ENCODE peak calls at places on chromosome 11, in six cellular contexts. E, D, L, K, N and V are unnamed samples.

GRCh38 chr11:26905368-26905767 is 88.5 kb upstream of the FIBIN start:
- DNase-seq in E (peak; percentile 12), D (peak; percentile 74), L (peak; percentile 2), K (no peak), N (no peak), V (peak; percentile 32)

GRCh38 chr11:116532066-116532465 is 240.7 kb downstream of the BUD13 start:
- DNase-seq in E (no peak), D (no peak), L (no peak), K (no peak), N (no peak), V (no peak)

GRCh38 chr11:128157423-128158298 is 429.7 kb downstream of the ETS1 start:
- DNase-seq in E (peak; percentile 84), D (peak; percentile 87), L (peak; percentile 56), K (peak; percentile 81), N (peak; percentile 93), V (peak; percentile 80)

GRCh38 chr11:132206993-132207392 is 836.6 kb downstream of the NTM start:
- DNase-seq in E (no peak), D (no peak), L (no peak), K (no peak), N (no peak), V (no peak)

GRCh38 chr11:56890584-56891305 is 98.0 kb upstream of the OR5AK2 start:
- DNase-seq in E (no peak), D (no peak), L (no peak), K (no peak), N (peak; percentile 22), V (no peak)

GRCh38 chr11:76369406-76369805 is 11.5 kb downstream of the THAP12 start:
- DNase-seq in E (peak; percentile 34), D (no peak), L (no peak), K (no peak), N (no peak), V (no peak)

GRCh38 chr11:76203131-76203925 is 3.0 kb downstream of the WNT11 start:
- DNase-seq in E (no peak), D (no peak), L (no peak), K (no peak), N (no peak), V (no peak)

GRCh38 chr11:19244621-19245020 is 3.9 kb upstream of the E2F8 start:
- DNase-seq in E (no peak), D (no peak), L (no peak), K (no peak), N (peak; percentile 54), V (no peak)

GRCh38 chr11:15073361-15074205 is at the start of gene CALCB:
- DNase-seq in E (peak; percentile 74), D (peak; percentile 55), L (peak; percentile 83), K (no peak), N (no peak), V (peak; percentile 75)

GRCh38 chr11:1410366-1411291 is 20.9 kb downstream of the BRSK2 start:
- DNase-seq in E (peak; percentile 44), D (no peak), L (peak; percentile 89), K (no peak), N (no peak), V (peak; percentile 73)

GRCh38 chr11:43789700-43790443 is 90.8 kb upstream of the ALKBH3 start:
- DNase-seq in E (no peak), D (peak; percentile 79), L (no peak), K (no peak), N (peak; percentile 63), V (no peak)

GRCh38 chr11:12187399-12187798 is 77.0 kb downstream of the MICAL2 start:
- DNase-seq in E (no peak), D (no peak), L (no peak), K (no peak), N (no peak), V (peak; percentile 28)

GRCh38 chr11:18203723-18204122 is 31.1 kb downstream of the MRGPRX4 start:
- DNase-seq in E (peak; percentile 89), D (peak; percentile 38), L (peak; percentile 69), K (no peak), N (peak; percentile 12), V (peak; percentile 80)

GRCh38 chr11:119474682-119475596 is 52.0 kb upstream of the THY1 start:
- DNase-seq in E (peak; percentile 90), D (peak; percentile 86), L (peak; percentile 86), K (peak; percentile 46), N (peak; percentile 86), V (peak; percentile 86)

GRCh38 chr11:99739464-99740089 is 718.8 kb downstream of the CNTN5 start:
- DNase-seq in E (peak; percentile 79), D (peak; percentile 31), L (peak; percentile 51), K (peak; percentile 30), N (peak; percentile 76), V (peak; percentile 59)

GRCh38 chr11:14358729-14359439 is at the start of gene RRAS2:
- DNase-seq in E (peak; percentile 93), D (peak; percentile 89), L (peak; percentile 92), K (peak; percentile 82), N (peak; percentile 71), V (peak; percentile 94)

GRCh38 chr11:82898242-82898641 is 2.0 kb downstream of the PRCP start:
- DNase-seq in E (no peak), D (no peak), L (no peak), K (no peak), N (no peak), V (no peak)

GRCh38 chr11:130894322-130895025 is 21.8 kb downstream of the SNX19 start:
- DNase-seq in E (peak; percentile 94), D (peak; percentile 74), L (peak; percentile 57), K (peak; percentile 58), N (peak; percentile 85), V (peak; percentile 84)

GRCh38 chr11:47259178-47259977 is 1.6 kb downstream of the NR1H3 start:
- DNase-seq in E (peak; percentile 87), D (peak; percentile 46), L (peak; percentile 74), K (peak; percentile 23), N (peak; percentile 82), V (peak; percentile 75)

GRCh38 chr11:132639986-132640385 is 892.3 kb downstream of the OPCML start:
- DNase-seq in E (no peak), D (peak; percentile 33), L (no peak), K (no peak), N (no peak), V (no peak)

GRCh38 chr11:64239662-64240466 is 1.0 kb upstream of the FKBP2 start:
- DNase-seq in E (no peak), D (no peak), L (no peak), K (no peak), N (no peak), V (no peak)

GRCh38 chr11:130834886-130835285 is 81.4 kb downstream of the SNX19 start:
- DNase-seq in E (no peak), D (no peak), L (no peak), K (peak; percentile 65), N (no peak), V (no peak)

GRCh38 chr11:33912405-33913361 is 20.8 kb upstream of the LMO2 start:
- DNase-seq in E (no peak), D (peak; percentile 96), L (no peak), K (no peak), N (peak; percentile 83), V (peak; percentile 63)

GRCh38 chr11:77073328-77074001 is 6.7 kb downstream of the CAPN5 start:
- DNase-seq in E (no peak), D (peak; percentile 99), L (peak; percentile 89), K (no peak), N (peak; percentile 75), V (no peak)

GRCh38 chr11:6667733-6668374 is 12.2 kb upstream of the DCHS1 start:
- DNase-seq in E (peak; percentile 77), D (peak; percentile 60), L (no peak), K (peak; percentile 47), N (peak; percentile 52), V (peak; percentile 27)

GRCh38 chr11:127056338-127056971 is 55.9 kb upstream of the KIRREL3 start:
- DNase-seq in E (no peak), D (peak; percentile 32), L (peak; percentile 29), K (no peak), N (no peak), V (no peak)

DNA sequence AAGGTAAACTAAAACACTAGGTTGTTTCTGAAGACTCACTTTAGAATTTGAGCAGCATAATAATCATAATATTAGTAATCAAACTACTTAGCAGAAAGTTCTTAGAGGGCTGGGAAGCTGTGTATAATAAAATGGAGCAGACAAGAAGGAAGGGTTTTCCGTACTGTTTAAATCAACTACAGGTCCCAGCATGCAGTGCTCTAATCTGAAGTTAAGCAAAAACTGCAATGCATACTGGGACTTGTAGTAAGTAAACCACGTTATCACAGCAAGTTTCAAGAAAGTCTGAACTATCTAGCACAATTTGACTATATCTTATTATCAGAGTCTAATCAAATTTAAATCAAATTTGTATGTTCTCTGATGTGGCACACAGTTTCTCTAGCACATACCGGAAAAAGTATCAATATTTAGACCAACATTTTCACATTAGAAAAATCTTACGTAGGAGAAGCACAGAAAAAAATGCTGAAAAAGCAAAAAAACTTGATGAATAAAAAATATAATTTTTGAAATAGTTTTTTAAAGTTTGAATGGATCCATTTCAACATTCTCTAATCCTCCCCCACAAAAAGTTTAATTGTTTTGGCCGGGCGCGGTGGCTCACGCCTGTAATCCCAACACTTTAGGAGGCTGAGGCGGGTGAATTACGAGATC is 8.2 kb downstream of the PHF21A start:
- DNase-seq in E (peak; percentile 93), D (peak; percentile 85), L (peak; percentile 64), K (peak; percentile 61), N (peak; percentile 60), V (peak; percentile 73)
- TF ChIP-seq EZH2phosphoT487 in E (no peak), D (no peak), L (no peak), K (no peak), N (no peak), V (no peak)

GRCh38 chr11:62856333-62856910 is 17.0 kb upstream of the WDR74 start:
- DNase-seq in E (no peak), D (peak; percentile 42), L (no peak), K (no peak), N (peak; percentile 18), V (no peak)

GRCh38 chr11:62855571-62856332 is 16.4 kb upstream of the WDR74 start:
- DNase-seq in E (peak; percentile 99), D (peak; percentile 99), L (peak; percentile 93), K (peak; percentile 99), N (peak; percentile 100), V (peak; percentile 99)

GRCh38 chr11:62857541-62857982 is 18.2 kb upstream of the WDR74 start:
- DNase-seq in E (no peak), D (no peak), L (no peak), K (no peak), N (peak; percentile 68), V (no peak)

GRCh38 chr11:62860835-62861563 is 19.7 kb upstream of the SLC3A2 start:
- DNase-seq in E (no peak), D (no peak), L (no peak), K (no peak), N (no peak), V (no peak)

DNA sequence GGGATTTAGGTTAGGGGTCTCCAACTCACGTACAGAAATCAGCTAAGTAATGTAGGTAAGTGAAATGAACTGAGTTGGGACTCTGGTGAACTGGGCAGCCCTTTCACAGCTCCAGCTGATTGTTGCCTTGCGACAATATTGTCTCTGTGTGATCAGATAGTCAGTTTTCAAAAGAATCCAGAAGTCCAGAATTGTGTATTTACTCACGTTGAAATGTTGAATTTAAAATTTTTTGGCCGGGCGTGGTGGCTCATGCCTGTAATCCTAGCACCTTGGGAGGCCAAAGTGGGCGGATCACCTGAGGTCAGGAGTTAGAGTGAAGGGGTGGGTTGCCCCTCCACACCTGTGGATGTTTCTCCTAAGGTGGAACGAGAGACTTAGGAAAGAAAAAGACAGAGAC is 18.8 kb upstream of the WDR74 start:
- DNase-seq in E (no peak), D (no peak), L (no peak), K (no peak), N (no peak), V (no peak)
- H3F3A ChIP-seq in E (peaks cover 55% of the 10 kb centered on the region), D (peaks cover 24% of the 10 kb centered on the region), L (peaks cover 23% of the 10 kb centered on the region), K (peaks cover 29% of the 10 kb centered on the region), N (peaks cover 23% of the 10 kb centered on the region), V (peaks cover 64% of the 10 kb centered on the region)

GRCh38 chr11:58905716-58906547 is 33.4 kb upstream of the GLYATL1 start:
- DNase-seq in E (peak; percentile 96), D (peak; percentile 83), L (peak; percentile 89), K (no peak), N (peak; percentile 77), V (peak; percentile 92)
- TF ChIP-seq EZH2phosphoT487 in E (no peak), D (no peak), L (no peak), K (no peak), N (no peak), V (no peak)

GRCh38 chr11:2744166-2744565 is 44.4 kb upstream of the KCNQ1OT1 start:
- DNase-seq in E (no peak), D (no peak), L (no peak), K (no peak), N (no peak), V (no peak)
- H3F3A ChIP-seq in E (no peaks in the 10 kb centered on the region), D (no peaks in the 10 kb centered on the region), L (no peaks in the 10 kb centered on the region), K (no peaks in the 10 kb centered on the region), N (no peaks in the 10 kb centered on the region), V (no peaks in the 10 kb centered on the region)